ENCODE peak calls at places on chromosomes 2 and 18, in six cellular contexts. One of them, this sample, is unnamed.

GRCh38 chr2:223725494-223725893 is 111.9 kb downstream of the AP1S3 start:
- DNase-seq in NCI-H1417: no peak
- DNase-seq in activated naive CD4-positive, alpha-beta T cell treated with anti-CD3 and anti-CD28 coated beads for 36 hours: no peak
- DNase-seq in stimulated activated CD4-positive, alpha-beta T cell treated with anti-CD3 and anti-CD28 coated beads, Interleukin-15, amount 100 ng/mL, for 24 hours: no peak
- DNase-seq in stimulated activated naive CD8-positive, alpha-beta T cell treated with anti-CD3 and anti-CD28 coated beads, Interleukin-15, Interleukin-2, amounts not matched to agents 100 U/mL and 50 U/mL, for 24 hours: no peak
- DNase-seq in non-pigmented ciliary epithelial cell: peak; percentile 93
- DNase-seq in this sample: peak; percentile 72

GRCh38 chr2:216328347-216328746 is 43.9 kb downstream of the MARCHF4 start:
- DNase-seq in stimulated activated naive CD8-positive, alpha-beta T cell treated with anti-CD3 and anti-CD28 coated beads, Interleukin-15, Interleukin-2, amounts not matched to agents 100 U/mL and 50 U/mL, for 24 hours: no peak
- DNase-seq in NCI-H1417: no peak
- DNase-seq in stimulated activated CD4-positive, alpha-beta T cell treated with anti-CD3 and anti-CD28 coated beads, Interleukin-15, amount 100 ng/mL, for 24 hours: no peak
- DNase-seq in activated naive CD4-positive, alpha-beta T cell treated with anti-CD3 and anti-CD28 coated beads for 36 hours: peak; percentile 19
- DNase-seq in non-pigmented ciliary epithelial cell: no peak
- DNase-seq in this sample: no peak

GRCh38 chr2:170715932-170716777 is 1.0 kb downstream of the SP5 start:
- DNase-seq in NCI-H1417: no peak
- DNase-seq in stimulated activated naive CD8-positive, alpha-beta T cell treated with anti-CD3 and anti-CD28 coated beads, Interleukin-15, Interleukin-2, amounts not matched to agents 100 U/mL and 50 U/mL, for 24 hours: no peak
- DNase-seq in activated naive CD4-positive, alpha-beta T cell treated with anti-CD3 and anti-CD28 coated beads for 36 hours: no peak
- DNase-seq in non-pigmented ciliary epithelial cell: no peak
- DNase-seq in stimulated activated CD4-positive, alpha-beta T cell treated with anti-CD3 and anti-CD28 coated beads, Interleukin-15, amount 100 ng/mL, for 24 hours: peak; percentile 26
- DNase-seq in this sample: peak; percentile 19

GRCh38 chr18:24982831-24983230 is 369.1 kb downstream of the ZNF521 start:
- DNase-seq in activated naive CD4-positive, alpha-beta T cell treated with anti-CD3 and anti-CD28 coated beads for 36 hours: no peak
- DNase-seq in stimulated activated naive CD8-positive, alpha-beta T cell treated with anti-CD3 and anti-CD28 coated beads, Interleukin-15, Interleukin-2, amounts not matched to agents 100 U/mL and 50 U/mL, for 24 hours: no peak
- DNase-seq in NCI-H1417: no peak
- DNase-seq in stimulated activated CD4-positive, alpha-beta T cell treated with anti-CD3 and anti-CD28 coated beads, Interleukin-15, amount 100 ng/mL, for 24 hours: no peak
- DNase-seq in non-pigmented ciliary epithelial cell: no peak
- DNase-seq in this sample: no peak

GRCh38 chr2:240419723-240420122 is 15.7 kb upstream of the GPC1 start:
- DNase-seq in activated naive CD4-positive, alpha-beta T cell treated with anti-CD3 and anti-CD28 coated beads for 36 hours: no peak
- DNase-seq in NCI-H1417: no peak
- DNase-seq in stimulated activated naive CD8-positive, alpha-beta T cell treated with anti-CD3 and anti-CD28 coated beads, Interleukin-15, Interleukin-2, amounts not matched to agents 100 U/mL and 50 U/mL, for 24 hours: no peak
- DNase-seq in stimulated activated CD4-positive, alpha-beta T cell treated with anti-CD3 and anti-CD28 coated beads, Interleukin-15, amount 100 ng/mL, for 24 hours: no peak
- DNase-seq in non-pigmented ciliary epithelial cell: no peak
- DNase-seq in this sample: no peak

GRCh38 chr18:9454061-9454703 is 21.1 kb upstream of the RALBP1 start:
- DNase-seq in non-pigmented ciliary epithelial cell: peak; percentile 45
- DNase-seq in activated naive CD4-positive, alpha-beta T cell treated with anti-CD3 and anti-CD28 coated beads for 36 hours: no peak
- DNase-seq in stimulated activated naive CD8-positive, alpha-beta T cell treated with anti-CD3 and anti-CD28 coated beads, Interleukin-15, Interleukin-2, amounts not matched to agents 100 U/mL and 50 U/mL, for 24 hours: no peak
- DNase-seq in stimulated activated CD4-positive, alpha-beta T cell treated with anti-CD3 and anti-CD28 coated beads, Interleukin-15, amount 100 ng/mL, for 24 hours: no peak
- DNase-seq in NCI-H1417: no peak
- DNase-seq in this sample: no peak

GRCh38 chr18:46322411-46322891 is 218.3 kb downstream of the HAUS1 start:
- DNase-seq in stimulated activated CD4-positive, alpha-beta T cell treated with anti-CD3 and anti-CD28 coated beads, Interleukin-15, amount 100 ng/mL, for 24 hours: no peak
- DNase-seq in NCI-H1417: no peak
- DNase-seq in stimulated activated naive CD8-positive, alpha-beta T cell treated with anti-CD3 and anti-CD28 coated beads, Interleukin-15, Interleukin-2, amounts not matched to agents 100 U/mL and 50 U/mL, for 24 hours: no peak
- DNase-seq in activated naive CD4-positive, alpha-beta T cell treated with anti-CD3 and anti-CD28 coated beads for 36 hours: no peak
- DNase-seq in non-pigmented ciliary epithelial cell: no peak
- DNase-seq in this sample: no peak

GRCh38 chr2:207163053-207163814 is 2.5 kb downstream of the KLF7 start:
- DNase-seq in non-pigmented ciliary epithelial cell: peak; percentile 85
- DNase-seq in activated naive CD4-positive, alpha-beta T cell treated with anti-CD3 and anti-CD28 coated beads for 36 hours: peak; percentile 58
- DNase-seq in stimulated activated naive CD8-positive, alpha-beta T cell treated with anti-CD3 and anti-CD28 coated beads, Interleukin-15, Interleukin-2, amounts not matched to agents 100 U/mL and 50 U/mL, for 24 hours: no peak
- DNase-seq in stimulated activated CD4-positive, alpha-beta T cell treated with anti-CD3 and anti-CD28 coated beads, Interleukin-15, amount 100 ng/mL, for 24 hours: peak; percentile 32
- DNase-seq in NCI-H1417: no peak
- DNase-seq in this sample: no peak

GRCh38 chr2:104286806-104287205 is 567.1 kb upstream of the POU3F3 start:
- DNase-seq in stimulated activated naive CD8-positive, alpha-beta T cell treated with anti-CD3 and anti-CD28 coated beads, Interleukin-15, Interleukin-2, amounts not matched to agents 100 U/mL and 50 U/mL, for 24 hours: no peak
- DNase-seq in non-pigmented ciliary epithelial cell: no peak
- DNase-seq in NCI-H1417: no peak
- DNase-seq in activated naive CD4-positive, alpha-beta T cell treated with anti-CD3 and anti-CD28 coated beads for 36 hours: no peak
- DNase-seq in stimulated activated CD4-positive, alpha-beta T cell treated with anti-CD3 and anti-CD28 coated beads, Interleukin-15, amount 100 ng/mL, for 24 hours: no peak
- DNase-seq in this sample: no peak